ENCODE peak calls at places on chromosomes 2 and 18, in four cellular contexts. N is GM12878, T is SK-N-SH, I is HepG2. L is an unnamed sample.

GRCh38 chr2:5546176-5546575 is 146.0 kb upstream of the SOX11 start:
- DNase-seq in N (no peak), T (no peak), I (no peak), L (no peak)

GRCh38 chr2:234885884-234886283 is 65.9 kb upstream of the SH3BP4 start:
- DNase-seq in N (no peak), T (no peak), I (no peak), L (no peak)

GRCh38 chr18:56902653-56903052 is 244.2 kb upstream of the BOD1L2 start:
- DNase-seq in N (no peak), T (no peak), I (no peak), L (no peak)

GRCh38 chr2:96245609-96246390 is 20.0 kb downstream of the TMEM127 start:
- DNase-seq in N (no peak), T (no peak), I (no peak), L (no peak)

GRCh38 chr2:169354244-169354643 is 8.1 kb downstream of the LRP2 start:
- DNase-seq in N (no peak), T (no peak), I (no peak), L (no peak)

GRCh38 chr2:241033994-241034393 is 35.6 kb downstream of the SNED1 start:
- DNase-seq in N (no peak), T (no peak), I (no peak), L (no peak)

GRCh38 chr2:64135421-64135820 is 8.8 kb downstream of the PELI1 start:
- DNase-seq in N (no peak), T (no peak), I (no peak), L (no peak)

GRCh38 chr18:74351354-74351753 is 35.7 kb downstream of the C18orf63 start:
- DNase-seq in N (no peak), T (no peak), I (no peak), L (no peak)

GRCh38 chr2:140759431-140760156 is 1371.2 kb downstream of the LRP1B start:
- DNase-seq in N (no peak), T (no peak), I (no peak), L (no peak)

GRCh38 chr2:29206941-29207340 is 91.7 kb downstream of the CLIP4 start:
- DNase-seq in N (no peak), T (no peak), I (peak), L (no peak)

GRCh38 chr2:9135804-9136558 is 70.6 kb upstream of the ASAP2 start:
- DNase-seq in N (no peak), T (no peak), I (no peak), L (no peak)

GRCh38 chr2:235087812-235088607 is 136.2 kb downstream of the SH3BP4 start:
- DNase-seq in N (no peak), T (peak), I (no peak), L (no peak)

GRCh38 chr2:75139171-75139570 is 60.1 kb downstream of the TACR1 start:
- DNase-seq in N (no peak), T (no peak), I (no peak), L (no peak)

GRCh38 chr2:130337735-130338325 is 4.9 kb upstream of the IMP4 start:
- DNase-seq in N (no peak), T (no peak), I (no peak), L (no peak)

GRCh38 chr18:824179-824578 is 12.1 kb upstream of the YES1 start:
- DNase-seq in N (no peak), T (no peak), I (peak), L (peak)

GRCh38 chr2:36577884-36578283 is 20.1 kb downstream of the FEZ2 start:
- DNase-seq in N (no peak), T (no peak), I (no peak), L (no peak)

GRCh38 chr2:241931084-241931975 is 61.8 kb downstream of the RTP5 start:
- DNase-seq in N (no peak), T (no peak), I (no peak), L (no peak)

GRCh38 chr2:219089330-219089729 is 28.6 kb upstream of the IHH start:
- DNase-seq in N (no peak), T (no peak), I (no peak), L (no peak)
- TF ChIP-seq JUND in N (no peak), T (no peak), I (no peak), L (no peak)

GRCh38 chr18:59730896-59731295 is 33.7 kb upstream of the CCBE1 start:
- DNase-seq in N (no peak), T (no peak), I (no peak), L (no peak)
- TF ChIP-seq JUND in N (no peak), T (no peak), I (no peak), L (no peak)

GRCh38 chr2:187581125-187581896 is 27.1 kb upstream of the TFPI start:
- DNase-seq in N (no peak), T (peak), I (peak), L (no peak)
- TF ChIP-seq JUND in N (no peak), T (no peak), I (no peak), L (no peak)

GRCh38 chr2:162265666-162266467 is 22.6 kb upstream of the FAP start:
- DNase-seq in N (no peak), T (no peak), I (no peak), L (no peak)
- TF ChIP-seq JUND in N (no peak), T (no peak), I (no peak), L (no peak)

GRCh38 chr2:157508676-157509075 is 64.8 kb upstream of the CYTIP start:
- DNase-seq in N (no peak), T (no peak), I (no peak), L (no peak)
- TF ChIP-seq JUND in N (no peak), T (no peak), I (no peak), L (no peak)

GRCh38 chr2:12261993-12262680 is 454.6 kb upstream of the TRIB2 start:
- DNase-seq in N (no peak), T (no peak), I (no peak), L (no peak)
- TF ChIP-seq JUND in N (no peak), T (no peak), I (no peak), L (no peak)

L was measured in T47D.